ENCODE peak calls at places on chromosomes 6 and 20, in four cellular contexts. N, F, R and C are unnamed samples.
A peak's percentile ranks its signal among the peaks of the same experiment; 100 is the strongest.

GRCh38 chr20:12409501-12409900 is 491.8 kb downstream of the BTBD3 start:
- DNase-seq in R (no peak), N (no peak), F (no peak), C (no peak)

GRCh38 chr6:31676904-31677303 is 4.0 kb downstream of the LY6G5C start:
- DNase-seq in R (no peak), N (no peak), F (no peak), C (no peak)

GRCh38 chr20:9160341-9160740 is 91.5 kb downstream of the PLCB4 start:
- DNase-seq in R (no peak), F (no peak), N (no peak), C (no peak)

GRCh38 chr6:87785229-87785862 is 83.3 kb upstream of the AKIRIN2 start:
- DNase-seq in R (no peak), N (no peak), F (no peak), C (no peak)

GRCh38 chr20:17129089-17129488 is 97.8 kb upstream of the PCSK2 start:
- DNase-seq in N (no peak), R (no peak), F (no peak), C (no peak)

GRCh38 chr6:136230219-136230980 is 19.7 kb downstream of the MTFR2 start:
- DNase-seq in R (no peak), F (no peak), N (no peak), C (no peak)

GRCh38 chr6:150176152-150176551 is 33.3 kb downstream of the PPP1R14C start:
- DNase-seq in N (no peak), F (peak; percentile 83), R (no peak), C (no peak)

GRCh38 chr6:113414511-113414910 is 442.6 kb upstream of the MARCKS start:
- DNase-seq in R (peak; percentile 29), N (no peak), F (peak; percentile 39), C (no peak)

GRCh38 chr20:5716953-5717352 is 33.2 kb upstream of the SHLD1 start:
- DNase-seq in N (no peak), F (no peak), R (no peak), C (no peak)

GRCh38 chr6:167721291-167721690 is 105.4 kb upstream of the AFDN start:
- DNase-seq in N (no peak), F (no peak), R (no peak), C (no peak)

GRCh38 chr6:170438402-170438753 is 114.7 kb downstream of the PSMB1 start:
- DNase-seq in N (peak; percentile 87), F (peak; percentile 85), R (peak; percentile 82), C (no peak)

GRCh38 chr6:16437095-16437494 is 198.7 kb downstream of the GMPR start:
- DNase-seq in F (no peak), N (no peak), R (no peak), C (no peak)

GRCh38 chr6:163863565-163863964 is 449.0 kb downstream of the QKI start:
- DNase-seq in N (no peak), R (no peak), F (no peak), C (no peak)

GRCh38 chr6:10381830-10382208 is 33.1 kb downstream of the TFAP2A start:
- DNase-seq in N (no peak), R (no peak), F (no peak), C (no peak)

GRCh38 chr6:108896111-108896661 is 48.0 kb downstream of the ARMC2 start:
- DNase-seq in F (no peak), R (no peak), N (no peak), C (no peak)

GRCh38 chr6:134352786-134353480 is 35.0 kb upstream of the SGK1 start:
- DNase-seq in N (no peak), F (no peak), R (no peak), C (no peak)

GRCh38 chr6:158799051-158799792 is 19.9 kb downstream of the EZR start:
- DNase-seq in R (no peak), F (no peak), N (no peak), C (no peak)

GRCh38 chr20:40966103-40966502 is 62.5 kb upstream of the TOP1 start:
- DNase-seq in F (no peak), R (no peak), N (no peak), C (no peak)

GRCh38 chr20:40966516-40967185 is 62.0 kb upstream of the TOP1 start:
- DNase-seq in F (no peak), R (no peak), N (no peak), C (no peak)

GRCh38 chr20:40965671-40966070 is 63.0 kb upstream of the TOP1 start:
- DNase-seq in N (no peak), F (no peak), R (no peak), C (peak; percentile 11)

GRCh38 chr20:40970218-40970617 is 58.4 kb upstream of the TOP1 start:
- DNase-seq in N (no peak), R (no peak), F (no peak), C (no peak)
- TF ChIP-seq CTCF in N (no peak), R (no peak), F (no peak), C (no peak)

GRCh38 chr6:127458190-127458589 is 999 bp downstream of the KIAA0408 start:
- DNase-seq in F (no peak), N (no peak), R (no peak), C (no peak)

GRCh38 chr6:127460465-127460864 is 1.3 kb upstream of the KIAA0408 start:
- DNase-seq in F (no peak), R (no peak), N (no peak), C (no peak)

GRCh38 chr6:127458817-127459216 is 372 bp downstream of the KIAA0408 start:
- DNase-seq in F (peak; percentile 60), R (peak; percentile 78), N (peak; percentile 72), C (no peak)

GRCh38 chr6:127457444-127458064 is 1.6 kb downstream of the KIAA0408 start:
- DNase-seq in F (no peak), R (peak; percentile 23), N (no peak), C (no peak)

GRCh38 chr6:127459231-127459641 is at the start of gene KIAA0408:
- DNase-seq in F (peak; percentile 68), R (peak; percentile 70), N (peak; percentile 63), C (no peak)
- H3K4me3 ChIP-seq in F (no peak within 1 kb of the TSS), R (no peak within 1 kb of the TSS), N (peak within 1 kb of the TSS; percentile 26), C (peak within 1 kb of the TSS; percentile 20)

DNA sequence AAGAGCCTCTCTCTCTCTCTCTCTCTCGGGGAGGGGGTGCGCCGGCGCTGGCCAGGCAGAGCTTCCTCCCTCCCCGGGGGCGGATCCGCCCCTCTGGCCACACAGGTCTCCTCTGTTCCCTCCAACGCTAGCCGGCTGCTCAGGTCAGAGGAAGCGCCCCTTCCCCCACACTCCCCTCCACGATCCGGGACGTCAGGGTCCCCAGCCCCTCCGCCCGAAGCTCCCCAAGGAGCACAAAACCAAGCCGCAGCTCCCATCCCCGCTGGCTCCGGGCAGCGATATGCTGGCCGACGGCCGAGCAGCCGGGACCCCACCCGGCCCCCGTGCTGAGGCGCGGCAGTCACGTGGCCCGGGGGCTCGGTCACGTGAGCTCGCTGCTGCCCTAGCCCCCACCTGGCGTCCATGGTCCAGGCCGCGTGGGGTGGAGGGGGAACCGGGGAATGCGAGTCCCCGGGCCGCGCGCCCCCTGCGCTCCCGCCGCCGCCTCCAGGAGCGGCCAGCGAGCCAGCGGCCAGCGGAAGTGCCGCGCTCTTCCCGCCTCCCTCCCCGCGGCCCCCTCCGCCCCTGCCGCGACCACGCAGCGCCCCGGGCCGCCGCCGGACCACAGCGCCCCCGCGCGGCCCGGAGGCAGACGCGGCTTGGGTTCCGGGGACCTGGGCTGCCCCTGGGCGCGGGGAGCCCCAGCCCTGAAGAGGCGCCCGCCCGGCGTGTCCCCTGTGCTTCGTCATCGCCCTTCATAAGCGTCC is at the start of gene SLC35B2:
- DNase-seq in N (peak; percentile 83), F (peak; percentile 75), R (peak; percentile 48), C (peak; percentile 67)
- TF ChIP-seq POLR2A in N (peak; percentile 20), F (peak; percentile 80), R (no peak), C (no peak)

GRCh38 chr6:53794073-53794719 is 609 bp upstream of the LRRC1 start:
- DNase-seq in R (peak; percentile 59), F (peak; percentile 72), N (peak; percentile 71), C (peak; percentile 37)

GRCh38 chr6:53792973-53793317 is 1.9 kb upstream of the LRRC1 start:
- DNase-seq in R (no peak), N (no peak), F (no peak), C (no peak)

GRCh38 chr6:53794720-53795253 is at the start of gene LRRC1:
- DNase-seq in F (peak; percentile 94), N (peak; percentile 92), R (peak; percentile 86), C (peak; percentile 73)

GRCh38 chr6:53792016-53792415 is 2.8 kb upstream of the LRRC1 start:
- DNase-seq in R (no peak), F (no peak), N (no peak), C (no peak)

GRCh38 chr6:53793318-53793975 is 1.4 kb upstream of the LRRC1 start:
- DNase-seq in N (peak; percentile 66), F (peak; percentile 35), R (peak; percentile 54), C (peak; percentile 54)
- TF ChIP-seq CTCF in N (no peak), F (no peak), R (no peak), C (no peak)

DNA sequence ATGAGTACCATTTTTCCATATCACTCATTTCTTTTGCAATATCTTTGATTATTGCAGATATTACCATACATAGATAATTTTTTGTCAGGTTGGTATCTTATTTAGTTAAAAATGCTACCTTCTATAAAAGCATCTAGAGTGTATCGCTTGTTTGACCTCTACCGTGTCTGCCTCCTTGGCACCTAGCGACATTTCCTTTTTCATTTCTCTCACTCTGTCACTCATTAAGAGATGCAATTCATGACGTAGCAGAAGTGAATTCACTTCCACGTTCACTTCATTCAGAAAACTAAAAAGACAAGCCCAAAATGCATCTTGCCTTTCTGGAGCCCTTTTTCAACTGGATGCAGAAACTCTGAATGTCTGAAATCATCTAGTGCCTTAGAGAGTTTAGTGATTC is 172.9 kb downstream of the MMS22L start:
- DNase-seq in F (no peak), R (no peak), N (no peak), C (no peak)
- H3K4me3 ChIP-seq in F (no peak overlapping the region), R (no peak overlapping the region), N (no peak overlapping the region), C (no peak overlapping the region)

GRCh38 chr6:27327023-27327742 is 15.1 kb upstream of the POM121L2 start:
- DNase-seq in N (no peak), F (no peak), R (no peak), C (no peak)
- TF ChIP-seq POLR2A in N (no peak), F (no peak), R (no peak), C (no peak)

GRCh38 chr6:157170535-157170934 is 152.8 kb downstream of the TMEM242 start:
- DNase-seq in F (no peak), N (no peak), R (no peak), C (no peak)
- TF ChIP-seq CTCF in F (no peak), N (no peak), R (no peak), C (no peak)